ENCODE peak calls at places on chromosomes 4 and X, in ten cellular contexts. D is uterus; Y is gastrocnemius medialis; M is hepatocyte; A is tibial artery; K is endodermal cell; I is transverse colon; Q is CD4-positive, alpha-beta T cell; V is WERI-Rb-1; F is heart left ventricle. J is an unnamed sample.

GRCh38 chr4:190019023-190019858 is 7.8 kb downstream of the FRG2 start:
- DNase-seq in Q (no peak), A (no peak), F (no peak), V (no peak), D (no peak), Y (no peak), I (no peak), M (no peak), K (peak; percentile 52), J (no peak)

GRCh38 chrX:1767026-1767425 is 152.2 kb downstream of the ASMT start:
- DNase-seq in A (no peak), K (no peak), I (no peak), M (no peak), Y (no peak), Q (no peak), F (no peak), D (no peak), V (no peak), J (no peak)

GRCh38 chrX:153494541-153495361 is at the start of gene BGN:
- DNase-seq in I (no peak), A (peak; percentile 47), K (peak; percentile 81), V (peak; percentile 92), Q (no peak), D (peak; percentile 63), M (peak; percentile 59), Y (no peak), F (peak; percentile 62), J (peak; percentile 30)

GRCh38 chr4:121697626-121698025 is 846 bp upstream of the ANXA5 start:
- DNase-seq in F (no peak), A (no peak), Q (no peak), I (no peak), K (no peak), M (no peak), V (no peak), D (no peak), Y (no peak), J (no peak)

GRCh38 chr4:28490669-28491068 is 1630.0 kb downstream of the STIM2 start:
- DNase-seq in D (no peak), Y (no peak), I (no peak), K (no peak), A (no peak), Q (no peak), M (no peak), F (no peak), V (no peak), J (no peak)

GRCh38 chrX:151722241-151722846 is 6.5 kb downstream of the FATE1 start:
- DNase-seq in Q (no peak), V (peak; percentile 67), F (peak; percentile 46), I (peak; percentile 14), K (peak; percentile 90), D (no peak), Y (no peak), M (peak; percentile 68), A (no peak), J (no peak)

GRCh38 chr4:60189286-60189685 is 1010.8 kb upstream of the ADGRL3 start:
- DNase-seq in V (no peak), Y (no peak), D (no peak), F (no peak), A (no peak), K (no peak), Q (no peak), I (no peak), M (no peak), J (no peak)

GRCh38 chr4:94826206-94826605 is 68.5 kb downstream of the BMPR1B start:
- DNase-seq in K (no peak), M (no peak), A (no peak), D (no peak), I (no peak), Q (no peak), Y (no peak), F (no peak), V (no peak), J (no peak)

GRCh38 chrX:123961268-123962005 is at the start of gene STAG2:
- DNase-seq in A (peak; percentile 81), K (peak; percentile 88), Q (peak; percentile 26), F (peak; percentile 83), M (peak; percentile 90), V (peak; percentile 82), Y (peak; percentile 84), I (peak; percentile 77), D (peak; percentile 68), J (peak; percentile 83)

GRCh38 chr4:74293558-74293957 is 14.7 kb upstream of the EPGN start:
- DNase-seq in K (no peak), V (no peak), A (no peak), I (no peak), M (no peak), D (no peak), Y (no peak), F (no peak), Q (no peak), J (no peak)

DNA sequence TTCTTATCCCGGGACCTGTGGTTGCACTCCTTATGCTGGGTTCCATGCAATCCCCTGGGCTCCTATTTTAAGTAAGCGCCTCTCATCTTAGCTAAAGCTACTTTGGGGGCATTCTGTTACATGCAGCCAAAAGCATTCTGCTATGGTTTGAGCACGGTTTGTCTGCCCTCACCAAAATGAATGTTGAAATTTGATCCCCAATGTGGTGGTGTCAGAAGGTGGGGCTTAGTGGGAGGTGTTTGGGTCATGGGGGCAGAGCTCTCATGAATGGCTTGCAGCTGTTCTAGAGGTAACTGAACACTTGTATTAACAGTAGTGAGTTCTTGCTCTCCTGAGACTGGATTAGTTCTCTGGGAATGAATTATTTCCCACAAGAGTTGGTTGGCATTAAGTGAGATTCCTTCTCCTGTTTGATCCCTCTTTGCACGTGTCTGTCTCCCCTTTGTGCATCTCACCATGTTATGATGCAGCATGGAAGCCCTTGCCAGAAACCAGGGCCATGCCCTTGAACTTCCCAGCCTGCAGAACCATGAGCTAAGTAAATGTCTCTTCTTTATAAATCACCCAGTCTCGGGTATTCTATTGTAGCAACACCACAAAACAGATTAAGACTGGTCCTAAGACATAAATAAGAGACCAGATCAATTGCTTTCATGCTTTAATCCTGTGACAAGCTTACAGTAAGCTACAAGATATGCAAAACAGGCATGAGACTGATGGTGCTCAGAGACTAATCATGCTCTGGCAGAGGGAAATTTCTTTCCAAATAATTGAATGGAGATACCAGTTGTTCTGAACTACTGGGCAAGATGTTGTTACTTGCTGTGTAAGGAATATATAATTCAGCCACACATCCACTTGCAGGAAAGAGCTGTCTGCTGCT is 141.7 kb downstream of the TSPAN5 start:
- DNase-seq in K (no peak), F (no peak), M (no peak), V (no peak), Q (no peak), D (no peak), A (no peak), I (no peak), Y (no peak), J (no peak)
- H3K27ac ChIP-seq in K (no peak overlapping the region), F (no peak overlapping the region), M (peak overlapping the region; percentile 39), V (no peak overlapping the region), Q (no peak overlapping the region), D (peak overlapping the region; percentile 83), A (no peak overlapping the region), I (no peak overlapping the region), Y (no peak overlapping the region), J (peak overlapping the region; percentile 32)

GRCh38 chrX:135003876-135004623 is 13.3 kb downstream of the SMIM10 start:
- DNase-seq in I (peak; percentile 92), Q (peak; percentile 80), K (peak; percentile 95), V (peak; percentile 88), F (peak; percentile 93), D (peak; percentile 92), Y (peak; percentile 84), A (peak; percentile 89), M (peak; percentile 94), J (peak; percentile 93)
- TF ChIP-seq CTCF in I (no peak), Q (no peak), K (no peak), V (no peak), F (no peak), D (no peak), Y (no peak), A (no peak), M (no peak), J (no peak)

DNA sequence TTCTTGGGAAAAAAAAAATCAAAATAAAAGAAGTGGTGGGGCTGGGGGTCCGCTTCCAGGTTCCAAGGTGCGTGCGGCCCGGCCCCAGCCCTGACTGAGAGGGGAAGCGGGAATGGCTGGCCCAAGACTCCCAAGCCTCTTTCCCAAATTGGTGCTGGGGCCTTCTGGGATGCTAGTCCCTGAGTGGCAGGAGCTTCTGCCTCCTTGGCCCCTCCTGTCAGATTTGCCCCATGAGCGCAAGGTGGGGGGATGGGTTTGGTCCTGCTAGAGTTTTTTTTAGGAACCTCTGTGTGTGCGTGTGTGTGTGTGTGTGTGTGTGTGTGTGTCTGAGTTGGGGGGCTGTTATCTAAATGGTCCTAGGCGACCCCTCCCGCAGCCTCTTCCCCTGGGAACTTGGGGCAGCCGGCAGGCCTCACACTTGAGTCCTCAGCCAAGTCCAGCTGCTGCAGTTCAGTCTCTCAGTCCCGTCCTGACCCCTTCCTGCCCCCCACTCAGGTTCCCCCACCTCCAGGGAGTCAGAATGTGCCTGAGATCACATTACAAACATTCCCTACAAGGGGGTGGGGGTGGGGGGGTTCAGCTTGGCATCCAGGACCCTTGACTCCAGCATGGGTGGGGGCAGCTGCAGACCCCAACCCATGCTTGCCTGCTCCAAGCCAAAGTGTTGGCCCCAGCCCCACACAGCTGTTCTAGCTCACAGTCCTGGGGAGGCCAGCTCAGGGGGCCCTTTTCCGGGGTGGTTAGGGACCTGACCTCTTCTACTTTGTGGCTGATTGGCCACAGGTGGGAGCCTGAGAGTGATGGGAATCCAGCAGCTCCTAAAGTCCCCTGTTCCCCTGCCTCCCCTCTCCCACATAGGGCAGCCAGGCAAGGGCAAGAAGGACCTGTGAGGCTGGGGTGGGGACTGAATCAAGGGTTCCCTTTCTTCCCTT is 4.0 kb downstream of the EFNB1 start:
- DNase-seq in K (peak; percentile 36), F (no peak), V (no peak), M (no peak), D (peak; percentile 14), I (no peak), Y (peak; percentile 16), Q (no peak), A (no peak), J (no peak)
- H3K27ac ChIP-seq in K (no peak overlapping the region), F (peak overlapping the region; percentile 92), V (no peak overlapping the region), M (no peak overlapping the region), D (peak overlapping the region; percentile 72), I (peak overlapping the region; percentile 86), Y (no peak overlapping the region), Q (no peak overlapping the region), A (no peak overlapping the region), J (no peak overlapping the region)

GRCh38 chr4:53196195-53196641 is 169.6 kb downstream of the SCFD2 start:
- DNase-seq in F (no peak), I (no peak), K (no peak), Q (no peak), A (no peak), Y (no peak), D (no peak), M (peak; percentile 19), V (peak; percentile 8), J (no peak)

GRCh38 chr4:53196872-53197759 is 168.7 kb downstream of the SCFD2 start:
- DNase-seq in Q (no peak), I (no peak), Y (no peak), D (no peak), K (no peak), M (peak; percentile 84), F (no peak), A (no peak), V (no peak), J (no peak)

GRCh38 chr4:53194727-53195126 is 171.1 kb downstream of the SCFD2 start:
- DNase-seq in Y (no peak), M (no peak), K (no peak), Q (no peak), D (no peak), I (no peak), V (no peak), F (no peak), A (no peak), J (no peak)

GRCh38 chr4:53197760-53198150 is 168.1 kb downstream of the SCFD2 start:
- DNase-seq in M (no peak), V (no peak), Q (no peak), F (no peak), D (no peak), Y (no peak), A (no peak), K (no peak), I (no peak), J (no peak)

GRCh38 chr4:53199356-53199755 is 166.5 kb downstream of the SCFD2 start:
- DNase-seq in M (no peak), Y (no peak), F (no peak), K (no peak), V (no peak), Q (no peak), I (no peak), A (no peak), D (no peak), J (no peak)
- TF ChIP-seq CTCF in M (no peak), Y (no peak), F (no peak), K (no peak), V (no peak), Q (no peak), I (no peak), A (no peak), D (no peak), J (no peak)